ENCODE peak calls at places on chromosomes 1 and 21, in ten cellular contexts. J, Y, Q, X, K, H, C, L, F and P are unnamed samples. For H3K4me1 and H3K9me3, the result is how much of the 10 kb centered on the place peaks cover.

GRCh38 chr1:31943546-31944184 is 5.5 kb upstream of the PTP4A2 start:
- DNase-seq in J (no peak), Y (no peak), Q (no peak), X (no peak), K (no peak), H (peak), C (no peak), L (no peak), F (no peak), P (no peak)

GRCh38 chr1:200296091-200296661 is 113.7 kb downstream of the ZNF281 start:
- DNase-seq in J (no peak), Y (no peak), Q (no peak), X (peak), K (no peak), H (no peak), C (no peak), L (no peak), F (no peak), P (no peak)

GRCh38 chr1:102262994-102263393 is 266.3 kb upstream of the OLFM3 start:
- DNase-seq in J (no peak), Y (no peak), Q (no peak), X (no peak), K (no peak), H (no peak), C (no peak), L (no peak), F (no peak), P (no peak)

GRCh38 chr1:1374068-1374860 is 743 bp downstream of the AURKAIP1 start:
- DNase-seq in J (no peak), Y (no peak), Q (no peak), X (peak), K (no peak), H (peak), C (no peak), L (peak), F (no peak), P (peak)

GRCh38 chr1:230772457-230773395 is 25.5 kb downstream of the CAPN9 start:
- DNase-seq in J (no peak), Y (no peak), Q (no peak), X (peak), K (peak), H (peak), C (no peak), L (no peak), F (peak), P (no peak)

GRCh38 chr1:239757711-239758110 is 334.0 kb upstream of the FMN2 start:
- DNase-seq in J (no peak), Y (no peak), Q (no peak), X (no peak), K (no peak), H (no peak), C (no peak), L (no peak), F (no peak), P (no peak)

GRCh38 chr1:8394456-8395321 is 76.8 kb downstream of the SLC45A1 start:
- DNase-seq in J (no peak), Y (no peak), Q (no peak), X (peak), K (peak), H (no peak), C (no peak), L (no peak), F (no peak), P (no peak)

GRCh38 chr1:66270122-66270812 is 263.7 kb upstream of the SGIP1 start:
- DNase-seq in J (no peak), Y (no peak), Q (no peak), X (peak), K (peak), H (no peak), C (no peak), L (no peak), F (no peak), P (peak)

GRCh38 chr1:12005488-12006166 is 13.7 kb upstream of the MIIP start:
- DNase-seq in J (no peak), Y (no peak), Q (no peak), X (no peak), K (no peak), H (no peak), C (no peak), L (no peak), F (no peak), P (no peak)

GRCh38 chr1:30702823-30703222 is 20.6 kb downstream of the MATN1 start:
- DNase-seq in J (no peak), Y (no peak), Q (no peak), X (no peak), K (no peak), H (no peak), C (no peak), L (no peak), F (no peak), P (no peak)

GRCh38 chr1:220149742-220150141 is 55.8 kb downstream of the IARS2 start:
- DNase-seq in J (no peak), Y (no peak), Q (no peak), X (no peak), K (no peak), H (no peak), C (no peak), L (no peak), F (no peak), P (no peak)

GRCh38 chr1:237383825-237384612 is 342.0 kb downstream of the RYR2 start:
- DNase-seq in J (no peak), Y (no peak), Q (no peak), X (peak), K (peak), H (no peak), C (no peak), L (no peak), F (no peak), P (no peak)

GRCh38 chr1:193406901-193407300 is 220.5 kb upstream of the B3GALT2 start:
- DNase-seq in J (peak), Y (peak), Q (no peak), X (peak), K (peak), H (peak), C (no peak), L (no peak), F (no peak), P (no peak)

GRCh38 chr1:112033422-112034120 is 44.1 kb upstream of the KCND3 start:
- DNase-seq in J (no peak), Y (no peak), Q (no peak), X (no peak), K (no peak), H (no peak), C (no peak), L (no peak), F (no peak), P (no peak)

GRCh38 chr1:77036560-77036959 is 169.3 kb downstream of the ST6GALNAC5 start:
- DNase-seq in J (no peak), Y (no peak), Q (no peak), X (peak), K (peak), H (no peak), C (no peak), L (no peak), F (no peak), P (no peak)

GRCh38 chr1:233543338-233544255 is 70.3 kb upstream of the KCNK1 start:
- DNase-seq in J (peak), Y (no peak), Q (no peak), X (peak), K (peak), H (peak), C (no peak), L (no peak), F (no peak), P (no peak)

GRCh38 chr1:158121604-158122254 is 59.0 kb upstream of the CD1D start:
- DNase-seq in J (peak), Y (peak), Q (peak), X (peak), K (peak), H (peak), C (no peak), L (no peak), F (no peak), P (no peak)

GRCh38 chr1:71047635-71048607 is at the start of gene PTGER3:
- DNase-seq in J (no peak), Y (peak), Q (peak), X (peak), K (no peak), H (peak), C (peak), L (peak), F (peak), P (no peak)

GRCh38 chr1:975365-975764 is 6.5 kb downstream of the PERM1 start:
- DNase-seq in J (no peak), Y (no peak), Q (no peak), X (no peak), K (no peak), H (no peak), C (no peak), L (no peak), F (no peak), P (no peak)

GRCh38 chr1:1391225-1391624 is 7.9 kb downstream of the CCNL2 start:
- DNase-seq in J (no peak), Y (no peak), Q (no peak), X (no peak), K (no peak), H (no peak), C (no peak), L (peak), F (no peak), P (no peak)

GRCh38 chr1:41341365-41341683 is 19.9 kb upstream of the FOXO6 start:
- DNase-seq in J (no peak), Y (no peak), Q (no peak), X (no peak), K (no peak), H (no peak), C (no peak), L (no peak), F (no peak), P (peak)

GRCh38 chr1:92934395-92935378 is 26.6 kb downstream of the DIPK1A start:
- DNase-seq in J (no peak), Y (no peak), Q (no peak), X (peak), K (peak), H (no peak), C (no peak), L (no peak), F (peak), P (peak)

GRCh38 chr1:50699795-50700194 is 260.3 kb downstream of the FAF1 start:
- DNase-seq in J (no peak), Y (no peak), Q (no peak), X (no peak), K (no peak), H (no peak), C (no peak), L (no peak), F (no peak), P (no peak)

GRCh38 chr1:164794310-164794709 is 235.3 kb downstream of the PBX1 start:
- DNase-seq in J (no peak), Y (no peak), Q (no peak), X (peak), K (peak), H (no peak), C (no peak), L (no peak), F (no peak), P (peak)

GRCh38 chr1:43348809-43349593 is 9.8 kb upstream of the CDC20 start:
- DNase-seq in J (peak), Y (peak), Q (peak), X (peak), K (no peak), H (peak), C (peak), L (peak), F (peak), P (peak)

GRCh38 chr1:64546018-64546417 is 76.1 kb downstream of the CACHD1 start:
- DNase-seq in J (no peak), Y (peak), Q (no peak), X (peak), K (no peak), H (no peak), C (no peak), L (no peak), F (no peak), P (no peak)

GRCh38 chr21:42102063-42102462 is 30.9 kb downstream of the UMODL1 start:
- DNase-seq in J (no peak), Y (no peak), Q (no peak), X (no peak), K (no peak), H (peak), C (no peak), L (no peak), F (no peak), P (no peak)

GRCh38 chr1:223320959-223321358 is 43.0 kb downstream of the SUSD4 start:
- DNase-seq in J (no peak), Y (no peak), Q (no peak), X (no peak), K (no peak), H (no peak), C (no peak), L (no peak), F (no peak), P (no peak)

GRCh38 chr1:13783551-13783950 is 83.6 kb downstream of the PRDM2 start:
- DNase-seq in J (no peak), Y (no peak), Q (no peak), X (no peak), K (no peak), H (no peak), C (no peak), L (no peak), F (no peak), P (no peak)

GRCh38 chr1:204756349-204756748 is 70.8 kb upstream of the LRRN2 start:
- DNase-seq in J (no peak), Y (no peak), Q (no peak), X (no peak), K (no peak), H (no peak), C (no peak), L (no peak), F (no peak), P (no peak)

GRCh38 chr1:167797005-167797404 is 75.2 kb downstream of the MPZL1 start:
- DNase-seq in J (no peak), Y (no peak), Q (no peak), X (peak), K (peak), H (peak), C (peak), L (peak), F (peak), P (peak)

GRCh38 chr1:87451229-87451900 is 122.7 kb downstream of the LMO4 start:
- DNase-seq in J (no peak), Y (no peak), Q (no peak), X (peak), K (peak), H (no peak), C (no peak), L (no peak), F (no peak), P (no peak)

GRCh38 chr1:42322577-42322976 is 12.5 kb downstream of the FOXJ3 start:
- DNase-seq in J (no peak), Y (no peak), Q (no peak), X (peak), K (peak), H (no peak), C (no peak), L (no peak), F (no peak), P (no peak)

GRCh38 chr1:208203127-208203847 is 40.9 kb downstream of the PLXNA2 start:
- DNase-seq in J (no peak), Y (no peak), Q (no peak), X (peak), K (peak), H (peak), C (no peak), L (peak), F (peak), P (no peak)

GRCh38 chr1:93419344-93419743 is 28.6 kb upstream of the FNBP1L start:
- DNase-seq in J (no peak), Y (no peak), Q (no peak), X (no peak), K (no peak), H (no peak), C (no peak), L (no peak), F (no peak), P (no peak)

GRCh38 chr21:41681939-41682718 is 84.7 kb downstream of the RIPK4 start:
- DNase-seq in J (no peak), Y (no peak), Q (no peak), X (no peak), K (no peak), H (no peak), C (no peak), L (no peak), F (no peak), P (no peak)

GRCh38 chr1:30758785-30759380 is 1.3 kb upstream of the LAPTM5 start:
- DNase-seq in J (peak), Y (no peak), Q (no peak), X (no peak), K (peak), H (no peak), C (no peak), L (no peak), F (no peak), P (no peak)

GRCh38 chr1:2204384-2205190 is 10.0 kb upstream of the FAAP20 start:
- DNase-seq in J (no peak), Y (peak), Q (peak), X (peak), K (peak), H (no peak), C (no peak), L (peak), F (peak), P (no peak)

DNA sequence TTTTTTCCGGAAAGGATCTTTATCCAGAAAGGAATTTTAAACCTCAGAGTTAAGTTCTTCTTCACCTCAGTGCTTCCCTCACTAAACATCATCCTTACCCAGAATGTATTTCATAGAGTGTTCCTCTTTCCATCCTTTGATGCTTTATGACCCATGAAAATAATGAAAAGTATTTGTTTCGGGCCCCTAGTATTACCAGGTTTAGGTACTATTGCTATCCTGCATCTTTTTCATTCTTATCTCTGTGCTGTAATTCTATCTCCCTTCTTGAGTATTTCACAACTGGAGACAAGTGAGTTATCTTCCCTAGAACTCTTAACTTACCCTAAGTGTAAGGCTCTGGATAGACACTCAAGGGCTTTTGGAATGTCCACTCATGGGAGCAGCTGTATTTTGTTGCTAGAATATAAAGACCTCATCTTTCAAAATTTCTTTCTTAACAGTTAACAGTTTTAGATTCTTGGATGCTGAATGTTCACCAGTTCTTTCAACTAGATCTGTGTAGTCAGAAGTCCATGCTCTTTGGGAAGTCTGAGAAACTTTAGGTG is 26.2 kb downstream of the UCK2 start:
- DNase-seq in J (no peak), Y (no peak), Q (no peak), X (peak), K (no peak), H (no peak), C (no peak), L (no peak), F (no peak), P (no peak)
- H3K4me1 ChIP-seq in J (under half), Y (under half), Q (under half), X (under half), K (under half), H (under half), C (under half), L (under half), F (half or more), P (under half)

GRCh38 chr21:25062061-25062460 is 545.2 kb downstream of the MRPL39 start:
- DNase-seq in J (no peak), Y (no peak), Q (no peak), X (no peak), K (no peak), H (no peak), C (no peak), L (no peak), F (no peak), P (no peak)
- H3K9me3 ChIP-seq in J (under half), Y (under half), Q (under half), X (under half), K (under half), H (under half), C (under half), L (under half), F (under half), P (under half)

GRCh38 chr1:19449454-19450228 is 35.7 kb downstream of the CAPZB start:
- DNase-seq in J (no peak), Y (no peak), Q (no peak), X (no peak), K (no peak), H (no peak), C (no peak), L (no peak), F (no peak), P (no peak)
- H3K4me1 ChIP-seq in J (under half), Y (under half), Q (under half), X (half or more), K (half or more), H (under half), C (half or more), L (half or more), F (half or more), P (half or more)

DNA sequence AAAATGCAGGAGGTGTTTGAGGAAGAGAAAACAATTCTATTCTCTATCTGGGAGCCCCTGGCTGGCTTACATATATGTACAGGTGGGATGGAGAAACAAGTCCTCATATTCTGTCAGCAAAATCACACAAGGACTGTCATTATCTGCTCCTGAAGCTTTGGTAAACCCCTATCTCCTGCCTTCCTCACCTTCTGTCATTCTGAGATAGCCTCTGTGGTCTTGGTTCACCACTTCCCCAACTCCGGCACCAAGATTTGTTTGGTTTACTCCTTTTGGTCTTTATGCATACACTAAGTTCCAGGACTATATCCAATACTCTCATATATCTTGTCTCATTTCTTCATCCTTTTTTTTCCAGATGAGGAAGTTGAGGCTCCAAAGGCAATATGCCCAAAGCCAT is 551.1 kb downstream of the PLPP3 start:
- DNase-seq in J (no peak), Y (no peak), Q (no peak), X (no peak), K (no peak), H (no peak), C (no peak), L (no peak), F (no peak), P (no peak)
- H3K9me3 ChIP-seq in J (under half), Y (under half), Q (under half), X (under half), K (under half), H (under half), C (under half), L (under half), F (under half), P (under half)

DNA sequence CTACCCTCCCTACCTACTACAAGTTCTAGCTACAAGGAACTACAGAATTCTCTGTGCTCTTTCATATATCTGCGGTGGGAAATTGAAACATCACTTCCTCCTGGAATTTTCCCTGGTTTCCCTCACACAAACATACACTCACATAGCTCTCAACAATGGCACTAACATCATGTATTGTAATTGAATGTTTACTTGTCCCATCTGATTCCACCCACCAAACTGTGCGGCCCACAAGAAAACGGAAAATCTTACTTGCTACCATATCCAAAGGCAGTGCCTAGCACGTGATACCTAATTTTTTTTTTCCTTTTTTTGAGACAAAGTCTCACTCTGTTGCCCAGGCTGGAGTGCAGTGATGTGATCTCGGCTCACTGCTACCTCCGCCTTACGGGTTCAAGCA is 33.9 kb downstream of the NDC1 start:
- DNase-seq in J (no peak), Y (no peak), Q (no peak), X (no peak), K (no peak), H (no peak), C (no peak), L (no peak), F (no peak), P (no peak)
- H3K4me1 ChIP-seq in J (under half), Y (under half), Q (under half), X (under half), K (under half), H (under half), C (under half), L (under half), F (under half), P (under half)

GRCh38 chr1:113488576-113489177 is 98.4 kb downstream of the MAGI3 start:
- DNase-seq in J (no peak), Y (no peak), Q (peak), X (no peak), K (no peak), H (no peak), C (no peak), L (no peak), F (no peak), P (no peak)

GRCh38 chr1:113493533-113493932 is 103.2 kb downstream of the MAGI3 start:
- DNase-seq in J (no peak), Y (no peak), Q (no peak), X (no peak), K (no peak), H (no peak), C (no peak), L (no peak), F (no peak), P (no peak)

GRCh38 chr1:113490384-113490783 is 100.1 kb downstream of the MAGI3 start:
- DNase-seq in J (no peak), Y (no peak), Q (no peak), X (no peak), K (no peak), H (no peak), C (no peak), L (no peak), F (no peak), P (no peak)
- H3K9me3 ChIP-seq in J (under half), Y (under half), Q (under half), X (under half), K (under half), H (under half), C (under half), L (under half), F (under half), P (under half)